ENCODE peak calls at places on chromosomes 6 and 20, in eight cellular contexts. N is NT2/D1; U is aorta; R is heart right ventricle; G is fibroblast of lung; S is CD8-positive, alpha-beta T cell; A is heart left ventricle; V is Karpas-422. L is an unnamed sample.

GRCh38 chr6:33777716-33778474 is 11.0 kb downstream of the LEMD2 start:
- DNase-seq in R (no peak), S (no peak), U (no peak), A (no peak), N (no peak), V (no peak), G (no peak), L (no peak)

GRCh38 chr6:129104131-129104530 is 221.2 kb downstream of the LAMA2 start:
- DNase-seq in G (peak; percentile 67), U (no peak), N (no peak), R (no peak), V (no peak), A (no peak), S (no peak), L (no peak)

GRCh38 chr6:43325876-43326275 is 17.2 kb upstream of the CRIP3 start:
- DNase-seq in N (no peak), A (no peak), S (no peak), V (no peak), U (no peak), G (no peak), R (no peak), L (no peak)

GRCh38 chr6:142387997-142388815 is 86.4 kb downstream of the ADGRG6 start:
- DNase-seq in N (no peak), G (peak; percentile 79), U (no peak), R (no peak), S (no peak), A (no peak), V (peak; percentile 72), L (no peak)

GRCh38 chr6:159540883-159541282 is 152.2 kb downstream of the SOD2 start:
- DNase-seq in R (no peak), A (no peak), U (no peak), N (no peak), V (no peak), G (no peak), S (no peak), L (no peak)

GRCh38 chr20:19774086-19774933 is 16.3 kb downstream of the RIN2 start:
- DNase-seq in R (no peak), G (no peak), N (no peak), U (no peak), V (no peak), A (no peak), S (no peak), L (no peak)

GRCh38 chr20:19120569-19120968 is 91.9 kb upstream of the SLC24A3 start:
- DNase-seq in S (no peak), A (no peak), N (no peak), U (no peak), R (no peak), V (no peak), G (no peak), L (no peak)

GRCh38 chr6:146598785-146599405 is at the start of gene ADGB:
- DNase-seq in G (peak; percentile 51), U (peak; percentile 82), R (peak; percentile 72), V (no peak), S (peak; percentile 11), A (peak; percentile 70), N (peak; percentile 35), L (peak; percentile 89)

GRCh38 chr20:31859998-31860380 is 10.3 kb downstream of the DUSP15 start:
- DNase-seq in G (no peak), R (no peak), N (no peak), V (no peak), U (no peak), S (no peak), A (no peak), L (no peak)

GRCh38 chr6:28311139-28311823 is 24.7 kb downstream of the ZSCAN31 start:
- DNase-seq in R (no peak), A (no peak), N (peak; percentile 9), V (no peak), U (no peak), S (no peak), G (no peak), L (no peak)

GRCh38 chr6:170209354-170210025 is 81.4 kb downstream of the DLL1 start:
- DNase-seq in A (no peak), U (no peak), R (no peak), V (no peak), G (no peak), N (no peak), S (no peak), L (no peak)

GRCh38 chr6:53618219-53618618 is 47.3 kb downstream of the KLHL31 start:
- DNase-seq in R (no peak), U (no peak), N (no peak), V (no peak), G (no peak), S (no peak), A (no peak), L (no peak)

GRCh38 chr20:38032585-38033329 is 499 bp downstream of the TTI1 start:
- DNase-seq in S (peak; percentile 66), R (no peak), U (peak; percentile 61), N (no peak), A (peak; percentile 34), G (no peak), V (peak; percentile 85), L (no peak)

GRCh38 chr6:135535989-135536414 is 38.5 kb upstream of the AHI1 start:
- DNase-seq in N (peak; percentile 16), S (no peak), A (no peak), V (peak; percentile 72), G (peak; percentile 98), R (no peak), U (no peak), L (peak; percentile 42)

GRCh38 chr20:16434087-16434664 is 139.1 kb downstream of the KIF16B start:
- DNase-seq in A (peak; percentile 38), V (peak; percentile 84), N (peak; percentile 51), S (no peak), U (no peak), G (peak; percentile 43), R (peak; percentile 54), L (peak; percentile 71)

GRCh38 chr20:63258826-63259225 is 4.6 kb upstream of the NKAIN4 start:
- DNase-seq in N (no peak), U (no peak), S (no peak), A (no peak), V (no peak), R (no peak), G (peak; percentile 58), L (no peak)

GRCh38 chr20:62793757-62794006 is 2.6 kb upstream of the MRGBP start:
- DNase-seq in N (no peak), R (no peak), G (no peak), V (no peak), S (no peak), A (no peak), U (no peak), L (no peak)

GRCh38 chr6:152401978-152402377 is 235.2 kb downstream of the SYNE1 start:
- DNase-seq in V (no peak), N (no peak), A (no peak), G (no peak), S (no peak), U (peak; percentile 56), R (no peak), L (no peak)

GRCh38 chr20:56439784-56440291 is 27.8 kb downstream of the CASS4 start:
- DNase-seq in S (no peak), G (peak; percentile 93), R (peak; percentile 57), U (no peak), N (no peak), V (no peak), A (peak; percentile 88), L (no peak)

DNA sequence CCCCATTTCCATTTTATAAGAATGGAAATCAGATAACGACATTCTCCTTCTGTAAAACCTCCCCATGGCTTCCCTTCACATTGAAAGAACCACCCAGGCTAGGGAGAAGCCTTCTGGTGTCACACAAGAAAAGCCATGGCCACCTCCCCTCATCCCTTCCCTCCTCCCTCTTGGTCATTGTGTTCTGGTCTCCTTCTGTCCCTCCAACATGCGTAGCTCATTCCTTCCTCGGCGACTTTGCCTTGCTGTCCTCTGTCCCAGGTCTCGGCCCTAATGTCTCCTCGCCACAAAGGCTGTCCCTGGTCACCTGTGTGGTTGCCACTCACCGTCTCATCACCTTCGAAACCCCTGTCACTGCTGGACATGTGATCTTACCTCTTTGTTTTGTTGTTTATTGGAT is 193.9 kb downstream of the BCAS1 start:
- DNase-seq in G (no peak), A (no peak), S (no peak), V (no peak), R (no peak), N (no peak), U (no peak), L (no peak)
- H3K4me1 ChIP-seq in G (peaks cover 11% of the 10 kb centered on the region), A (peaks cover 26% of the 10 kb centered on the region), S (peaks cover 46% of the 10 kb centered on the region), V (no peaks in the 10 kb centered on the region), R (peaks cover 30% of the 10 kb centered on the region), N (peaks cover 2% of the 10 kb centered on the region), U (no peaks in the 10 kb centered on the region), L (peaks cover 29% of the 10 kb centered on the region)

DNA sequence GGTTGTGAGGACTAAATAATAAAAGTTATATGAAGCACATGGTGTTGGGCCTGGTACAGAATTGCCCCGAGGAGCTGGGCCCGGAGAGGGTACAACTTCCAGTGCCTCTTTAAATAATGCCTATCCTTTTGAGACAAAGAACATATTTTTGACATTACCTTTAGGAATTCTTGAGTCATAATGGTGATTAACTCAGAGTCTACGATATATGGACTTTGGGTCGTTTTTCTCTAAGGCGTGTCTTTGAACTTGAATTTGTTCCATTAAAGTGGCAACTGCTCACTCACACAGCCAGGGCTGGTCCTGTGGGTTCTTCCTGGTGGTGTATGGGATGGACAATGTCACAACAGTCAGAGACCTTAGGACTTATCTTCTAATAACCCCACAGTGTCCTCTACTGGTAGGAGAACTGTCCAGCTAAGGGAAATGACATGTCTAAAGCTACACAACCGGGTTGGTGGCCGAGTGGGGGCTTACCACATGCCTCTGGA is 106.5 kb downstream of the CDC5L start:
- DNase-seq in V (no peak), A (no peak), G (peak; percentile 55), R (no peak), U (no peak), N (no peak), S (no peak), L (no peak)
- H3K4me1 ChIP-seq in V (no peaks in the 10 kb centered on the region), A (peaks cover 14% of the 10 kb centered on the region), G (peaks cover 11% of the 10 kb centered on the region), R (peaks cover 12% of the 10 kb centered on the region), U (no peaks in the 10 kb centered on the region), N (peaks cover 4% of the 10 kb centered on the region), S (no peaks in the 10 kb centered on the region), L (no peaks in the 10 kb centered on the region)

DNA sequence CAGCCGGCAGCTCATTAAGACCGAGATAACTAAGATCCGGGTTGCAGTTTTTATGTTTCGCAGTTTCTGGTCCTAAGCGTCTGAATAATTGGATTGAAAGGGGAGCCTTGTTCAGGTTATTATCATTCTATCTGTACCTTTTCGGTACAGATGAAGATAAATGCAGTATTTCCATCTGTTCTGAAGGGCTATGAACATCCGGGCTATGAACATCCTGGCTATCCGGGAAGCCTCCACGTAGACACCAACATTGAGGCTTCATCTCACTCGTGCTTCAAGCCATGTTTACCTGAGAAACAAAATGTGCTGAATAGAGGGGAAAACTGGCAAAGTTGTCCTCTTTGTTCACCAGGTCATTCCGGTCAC is 399 bp upstream of the REPS1 start:
- DNase-seq in A (no peak), N (no peak), U (no peak), S (no peak), R (no peak), G (peak; percentile 33), V (no peak), L (no peak)
- H3K4me1 ChIP-seq in A (peaks cover 40% of the 10 kb centered on the region), N (no peaks in the 10 kb centered on the region), U (peaks cover 3% of the 10 kb centered on the region), S (peaks cover 40% of the 10 kb centered on the region), R (peaks cover 40% of the 10 kb centered on the region), G (peaks cover 5% of the 10 kb centered on the region), V (peaks cover 33% of the 10 kb centered on the region), L (peaks cover 15% of the 10 kb centered on the region)

DNA sequence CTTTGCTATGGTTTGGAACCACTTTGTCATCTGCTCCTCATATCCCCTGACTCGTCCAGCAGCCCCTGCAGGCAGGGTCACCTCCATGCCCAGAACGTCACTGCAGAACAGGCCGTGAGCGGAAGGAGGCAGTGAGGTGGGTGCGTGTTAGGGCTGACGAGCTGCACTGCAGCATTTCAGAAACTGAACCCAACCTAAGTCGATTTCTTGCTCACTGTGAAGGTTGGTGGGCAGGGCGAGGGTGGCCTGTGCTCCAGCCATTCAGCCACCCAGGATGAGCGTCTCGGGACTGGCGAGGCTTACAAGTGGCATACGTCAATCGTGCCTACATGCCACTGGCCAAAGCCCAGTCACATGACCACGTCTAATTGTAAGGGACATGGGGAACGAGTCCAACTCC is 289.2 kb downstream of the TAF4 start:
- DNase-seq in U (no peak), A (no peak), N (no peak), S (no peak), R (no peak), V (no peak), G (no peak), L (no peak)
- H3K4me1 ChIP-seq in U (no peaks in the 10 kb centered on the region), A (no peaks in the 10 kb centered on the region), N (no peaks in the 10 kb centered on the region), S (no peaks in the 10 kb centered on the region), R (no peaks in the 10 kb centered on the region), V (no peaks in the 10 kb centered on the region), G (no peaks in the 10 kb centered on the region), L (no peaks in the 10 kb centered on the region)

L was measured in mucosa of descending colon.